ENCODE peak calls at places on chromosomes 12 and 14, in seven cellular contexts. One of them, this sample, is unnamed.
A peak's percentile ranks its signal among the peaks of the same experiment; 100 is the strongest.

GRCh38 chr14:104227806-104228205 is 89.4 kb downstream of the KIF26A start:
- DNase-seq in ovary: no peak
- DNase-seq in AG10803: no peak
- DNase-seq in lung: no peak
- DNase-seq in pancreas: no peak
- DNase-seq in HL-60: no peak
- DNase-seq in lower leg skin: no peak
- DNase-seq in this sample: no peak

GRCh38 chr14:34496007-34496678 is 34.1 kb upstream of the SPTSSA start:
- DNase-seq in lung: peak; percentile 31
- DNase-seq in ovary: peak; percentile 68
- DNase-seq in lower leg skin: peak; percentile 25
- DNase-seq in AG10803: peak; percentile 31
- DNase-seq in pancreas: no peak
- DNase-seq in HL-60: no peak
- DNase-seq in this sample: no peak

GRCh38 chr12:12934556-12934955 is 17.4 kb downstream of the GPRC5D start:
- DNase-seq in lung: no peak
- DNase-seq in lower leg skin: no peak
- DNase-seq in AG10803: no peak
- DNase-seq in HL-60: no peak
- DNase-seq in ovary: no peak
- DNase-seq in pancreas: no peak
- DNase-seq in this sample: no peak

GRCh38 chr12:40959041-40959440 is 229.1 kb upstream of the PDZRN4 start:
- DNase-seq in AG10803: peak; percentile 75
- DNase-seq in lung: no peak
- DNase-seq in lower leg skin: no peak
- DNase-seq in ovary: no peak
- DNase-seq in HL-60: no peak
- DNase-seq in pancreas: no peak
- DNase-seq in this sample: no peak

GRCh38 chr12:106527356-106527755 is 55.4 kb upstream of the RFX4 start:
- DNase-seq in HL-60: no peak
- DNase-seq in ovary: no peak
- DNase-seq in AG10803: peak; percentile 5
- DNase-seq in lower leg skin: no peak
- DNase-seq in pancreas: no peak
- DNase-seq in lung: no peak
- DNase-seq in this sample: no peak

GRCh38 chr12:24902521-24903304 is 46.2 kb downstream of the BCAT1 start:
- DNase-seq in pancreas: peak; percentile 55
- DNase-seq in HL-60: no peak
- DNase-seq in lower leg skin: no peak
- DNase-seq in lung: no peak
- DNase-seq in ovary: no peak
- DNase-seq in AG10803: peak; percentile 68
- DNase-seq in this sample: no peak

GRCh38 chr12:19003987-19004619 is 125.4 kb upstream of the PLEKHA5 start:
- DNase-seq in lung: no peak
- DNase-seq in AG10803: no peak
- DNase-seq in ovary: no peak
- DNase-seq in lower leg skin: no peak
- DNase-seq in pancreas: no peak
- DNase-seq in HL-60: no peak
- DNase-seq in this sample: no peak

GRCh38 chr14:92513204-92513965 is at the start of gene RIN3:
- DNase-seq in lower leg skin: no peak
- DNase-seq in AG10803: peak; percentile 73
- DNase-seq in pancreas: no peak
- DNase-seq in lung: peak; percentile 61
- DNase-seq in HL-60: no peak
- DNase-seq in ovary: peak; percentile 50
- DNase-seq in this sample: no peak

GRCh38 chr14:22163051-22163450 is 426.0 kb downstream of the DAD1 start:
- DNase-seq in lower leg skin: no peak
- DNase-seq in HL-60: no peak
- DNase-seq in lung: no peak
- DNase-seq in AG10803: no peak
- DNase-seq in pancreas: no peak
- DNase-seq in ovary: no peak
- DNase-seq in this sample: no peak

GRCh38 chr14:102016420-102017090 is 52.2 kb downstream of the DYNC1H1 start:
- DNase-seq in HL-60: no peak
- DNase-seq in AG10803: no peak
- DNase-seq in ovary: no peak
- DNase-seq in lower leg skin: no peak
- DNase-seq in pancreas: no peak
- DNase-seq in lung: no peak
- DNase-seq in this sample: no peak

GRCh38 chr12:57940052-57940914 is 1.1 kb upstream of the ATP23 start:
- DNase-seq in ovary: no peak
- DNase-seq in HL-60: no peak
- DNase-seq in lower leg skin: no peak
- DNase-seq in lung: no peak
- DNase-seq in AG10803: no peak
- DNase-seq in pancreas: no peak
- DNase-seq in this sample: no peak

GRCh38 chr14:77469539-77469938 is 11.6 kb downstream of the AHSA1 start:
- DNase-seq in HL-60: no peak
- DNase-seq in AG10803: no peak
- DNase-seq in lung: no peak
- DNase-seq in lower leg skin: no peak
- DNase-seq in ovary: no peak
- DNase-seq in pancreas: no peak
- DNase-seq in this sample: no peak

GRCh38 chr14:75274045-75274898 is 4.4 kb upstream of the FOS start:
- DNase-seq in lung: no peak
- DNase-seq in pancreas: no peak
- DNase-seq in AG10803: no peak
- DNase-seq in ovary: no peak
- DNase-seq in lower leg skin: no peak
- DNase-seq in HL-60: no peak
- DNase-seq in this sample: no peak

GRCh38 chr12:52073531-52073950 is 3.8 kb downstream of the ATG101 start:
- DNase-seq in AG10803: no peak
- DNase-seq in lung: no peak
- DNase-seq in pancreas: peak; percentile 36
- DNase-seq in lower leg skin: no peak
- DNase-seq in HL-60: no peak
- DNase-seq in ovary: no peak
- DNase-seq in this sample: no peak

GRCh38 chr12:30725739-30726138 is 29.0 kb downstream of the CAPRIN2 start:
- DNase-seq in HL-60: no peak
- DNase-seq in lung: no peak
- DNase-seq in ovary: no peak
- DNase-seq in pancreas: no peak
- DNase-seq in lower leg skin: no peak
- DNase-seq in AG10803: peak; percentile 76
- DNase-seq in this sample: no peak

GRCh38 chr14:29521526-29522137 is 406.0 kb downstream of the PRKD1 start:
- DNase-seq in ovary: no peak
- DNase-seq in lung: no peak
- DNase-seq in AG10803: no peak
- DNase-seq in lower leg skin: no peak
- DNase-seq in pancreas: no peak
- DNase-seq in HL-60: no peak
- DNase-seq in this sample: no peak

GRCh38 chr12:89574736-89575208 is 48.9 kb upstream of the POC1B start:
- DNase-seq in lower leg skin: no peak
- DNase-seq in AG10803: peak; percentile 91
- DNase-seq in pancreas: no peak
- DNase-seq in HL-60: peak; percentile 28
- DNase-seq in lung: no peak
- DNase-seq in ovary: peak; percentile 9
- DNase-seq in this sample: no peak

GRCh38 chr14:54489731-54490447 is 1.1 kb upstream of the GMFB start:
- DNase-seq in HL-60: no peak
- DNase-seq in lower leg skin: no peak
- DNase-seq in AG10803: peak; percentile 15
- DNase-seq in lung: no peak
- DNase-seq in pancreas: no peak
- DNase-seq in ovary: no peak
- DNase-seq in this sample: no peak
- H3K4me3 ChIP-seq in HL-60: no peak overlapping the region
- H3K4me3 ChIP-seq in lower leg skin: no peak overlapping the region
- H3K4me3 ChIP-seq in AG10803: peak overlapping the region; percentile 92
- H3K4me3 ChIP-seq in lung: no peak overlapping the region
- H3K4me3 ChIP-seq in pancreas: no peak overlapping the region
- H3K4me3 ChIP-seq in ovary: no peak overlapping the region
- H3K4me3 ChIP-seq in this sample: peak overlapping the region; percentile 99

DNA sequence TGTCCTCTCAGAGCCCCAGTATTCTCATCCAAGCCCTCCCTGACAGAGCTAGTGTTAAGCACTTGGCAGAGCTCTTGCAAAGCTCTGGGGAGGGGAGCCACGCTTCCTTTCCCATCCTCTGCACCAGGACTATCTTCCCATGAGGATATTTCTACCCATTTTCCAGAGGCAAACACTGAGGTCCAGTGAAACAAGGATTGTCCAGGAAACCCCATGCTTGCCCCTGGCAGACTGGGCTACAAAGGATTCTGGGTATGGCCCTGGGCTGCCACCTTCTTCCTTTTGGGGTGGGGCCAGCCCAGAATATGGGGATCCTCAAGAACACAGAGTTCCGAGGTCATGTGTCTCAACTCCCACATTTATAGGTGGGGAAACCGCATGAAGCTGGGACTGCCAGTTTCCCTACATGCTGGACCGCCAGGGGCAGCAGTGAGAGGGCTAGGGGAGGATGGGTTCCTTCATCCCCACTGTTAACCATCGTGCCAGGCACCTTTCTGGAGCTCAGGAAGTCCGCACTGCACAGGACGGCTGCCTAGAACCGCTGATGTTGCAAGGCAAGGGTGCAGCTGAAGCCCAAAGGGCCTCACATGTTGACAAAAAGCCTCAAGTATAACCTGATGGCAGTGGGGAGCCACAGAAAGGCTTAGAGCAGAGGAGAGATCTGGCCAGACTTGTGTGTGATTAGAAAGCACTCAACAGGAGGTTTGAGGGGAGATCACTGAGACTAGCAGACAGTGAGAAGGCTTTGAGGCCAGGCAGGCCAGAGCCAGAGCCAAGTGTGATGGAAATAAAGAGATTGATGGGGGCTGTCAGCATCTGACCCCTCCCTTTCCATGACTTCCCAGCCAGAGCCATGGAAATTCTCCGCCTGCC is 5.5 kb upstream of the CCDC85C start:
- DNase-seq in HL-60: no peak
- DNase-seq in lower leg skin: no peak
- DNase-seq in ovary: no peak
- DNase-seq in pancreas: no peak
- DNase-seq in lung: no peak
- DNase-seq in AG10803: no peak
- DNase-seq in this sample: no peak
- TF ChIP-seq CTCF in HL-60: no peak
- TF ChIP-seq CTCF in lower leg skin: no peak
- TF ChIP-seq CTCF in ovary: no peak
- TF ChIP-seq CTCF in pancreas: no peak
- TF ChIP-seq CTCF in lung: no peak
- TF ChIP-seq CTCF in AG10803: no peak
- TF ChIP-seq CTCF in this sample: no peak

DNA sequence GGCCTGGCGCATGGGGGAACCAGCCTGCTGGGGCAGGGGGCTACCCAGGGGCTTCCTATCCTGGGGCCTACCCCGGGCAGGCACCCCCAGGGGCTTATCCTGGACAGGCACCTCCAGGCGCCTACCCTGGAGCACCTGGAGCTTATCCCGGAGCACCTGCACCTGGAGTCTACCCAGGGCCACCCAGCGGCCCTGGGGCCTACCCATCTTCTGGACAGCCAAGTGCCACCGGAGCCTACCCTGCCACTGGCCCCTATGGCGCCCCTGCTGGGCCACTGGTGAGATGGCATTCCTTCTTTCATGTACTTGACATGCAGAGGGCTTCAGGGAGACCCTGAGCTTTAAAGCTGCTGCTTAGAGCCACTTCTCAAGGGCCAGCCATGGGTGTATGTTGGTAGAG is 9.0 kb downstream of the LGALS3 start:
- DNase-seq in ovary: no peak
- DNase-seq in HL-60: no peak
- DNase-seq in AG10803: no peak
- DNase-seq in lung: no peak
- DNase-seq in lower leg skin: no peak
- DNase-seq in pancreas: no peak
- DNase-seq in this sample: no peak
- H3K4me3 ChIP-seq in ovary: no peak overlapping the region
- H3K4me3 ChIP-seq in HL-60: no peak overlapping the region
- H3K4me3 ChIP-seq in AG10803: no peak overlapping the region
- H3K4me3 ChIP-seq in lung: no peak overlapping the region
- H3K4me3 ChIP-seq in lower leg skin: no peak overlapping the region
- H3K4me3 ChIP-seq in pancreas: no peak overlapping the region
- H3K4me3 ChIP-seq in this sample: no peak overlapping the region

DNA sequence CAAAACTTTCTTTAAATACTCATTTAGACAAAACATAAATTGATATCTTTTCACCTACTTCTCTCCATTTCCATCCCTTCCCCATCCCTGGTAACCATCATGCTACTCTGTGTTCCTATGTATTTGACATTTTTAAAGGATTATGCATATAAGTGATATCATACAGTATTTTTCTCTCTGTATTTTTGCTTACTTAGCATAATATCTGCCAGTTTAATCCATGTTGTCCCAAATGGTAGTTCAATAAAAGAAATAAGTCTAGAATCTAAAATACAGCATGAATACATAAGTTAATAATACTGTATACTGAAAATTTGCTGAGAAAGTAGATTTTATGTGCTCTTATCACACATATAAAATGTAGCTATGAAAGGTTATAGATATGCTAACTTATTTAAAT is 190.3 kb upstream of the NAV3 start:
- DNase-seq in HL-60: no peak
- DNase-seq in lung: no peak
- DNase-seq in ovary: no peak
- DNase-seq in AG10803: no peak
- DNase-seq in lower leg skin: no peak
- DNase-seq in pancreas: no peak
- DNase-seq in this sample: no peak
- TF ChIP-seq CTCF in HL-60: no peak
- TF ChIP-seq CTCF in lung: no peak
- TF ChIP-seq CTCF in ovary: no peak
- TF ChIP-seq CTCF in AG10803: no peak
- TF ChIP-seq CTCF in lower leg skin: no peak
- TF ChIP-seq CTCF in pancreas: no peak
- TF ChIP-seq CTCF in this sample: no peak